ENCODE peak calls at places on chromosomes 16 and 17, in six cellular contexts. One of them, this sample, is unnamed. For H3K27me3, the result is how much of the 10 kb centered on the place peaks cover.

GRCh38 chr16:75014318-75014717 is 15.5 kb downstream of the ZNRF1 start:
- DNase-seq in uterus: no peak
- DNase-seq in CD4-positive, alpha-beta memory T cell: no peak
- DNase-seq in HCT116: no peak
- DNase-seq in ovary: no peak
- DNase-seq in GM12878: no peak
- DNase-seq in this sample: no peak

GRCh38 chr16:1989209-1989825 is 453 bp upstream of the SYNGR3 start:
- DNase-seq in uterus: no peak
- DNase-seq in CD4-positive, alpha-beta memory T cell: no peak
- DNase-seq in HCT116: no peak
- DNase-seq in ovary: no peak
- DNase-seq in GM12878: no peak
- DNase-seq in this sample: no peak

GRCh38 chr16:25018972-25019617 is 3.9 kb upstream of the ARHGAP17 start:
- DNase-seq in uterus: no peak
- DNase-seq in CD4-positive, alpha-beta memory T cell: no peak
- DNase-seq in HCT116: no peak
- DNase-seq in ovary: no peak
- DNase-seq in GM12878: peak
- DNase-seq in this sample: no peak

GRCh38 chr17:4968916-4969550 is 1.4 kb upstream of the SPAG7 start:
- DNase-seq in uterus: peak
- DNase-seq in CD4-positive, alpha-beta memory T cell: no peak
- DNase-seq in HCT116: no peak
- DNase-seq in ovary: peak
- DNase-seq in GM12878: no peak
- DNase-seq in this sample: peak

GRCh38 chr16:84286568-84287220 is 8.0 kb upstream of the WFDC1 start:
- DNase-seq in uterus: peak
- DNase-seq in CD4-positive, alpha-beta memory T cell: no peak
- DNase-seq in HCT116: no peak
- DNase-seq in ovary: peak
- DNase-seq in GM12878: no peak
- DNase-seq in this sample: peak

GRCh38 chr16:22328081-22328725 is 31.0 kb downstream of the POLR3E start:
- DNase-seq in uterus: no peak
- DNase-seq in CD4-positive, alpha-beta memory T cell: no peak
- DNase-seq in HCT116: no peak
- DNase-seq in ovary: no peak
- DNase-seq in GM12878: no peak
- DNase-seq in this sample: no peak

GRCh38 chr16:85036398-85037049 is 8.9 kb downstream of the KIAA0513 start:
- DNase-seq in uterus: no peak
- DNase-seq in CD4-positive, alpha-beta memory T cell: no peak
- DNase-seq in HCT116: no peak
- DNase-seq in ovary: no peak
- DNase-seq in GM12878: no peak
- DNase-seq in this sample: no peak

GRCh38 chr17:56471661-56472060 is 121.8 kb upstream of the NOG start:
- DNase-seq in uterus: no peak
- DNase-seq in CD4-positive, alpha-beta memory T cell: no peak
- DNase-seq in HCT116: no peak
- DNase-seq in ovary: no peak
- DNase-seq in GM12878: no peak
- DNase-seq in this sample: no peak

GRCh38 chr16:63061319-63061718 is 1025.1 kb upstream of the CDH8 start:
- DNase-seq in uterus: no peak
- DNase-seq in CD4-positive, alpha-beta memory T cell: no peak
- DNase-seq in HCT116: no peak
- DNase-seq in ovary: no peak
- DNase-seq in GM12878: no peak
- DNase-seq in this sample: no peak

GRCh38 chr17:51228177-51228576 is 31.7 kb downstream of the MBTD1 start:
- DNase-seq in uterus: no peak
- DNase-seq in CD4-positive, alpha-beta memory T cell: no peak
- DNase-seq in HCT116: no peak
- DNase-seq in ovary: no peak
- DNase-seq in GM12878: no peak
- DNase-seq in this sample: no peak

GRCh38 chr17:1005361-1005946 is 8.5 kb downstream of the TIMM22 start:
- DNase-seq in uterus: peak
- DNase-seq in CD4-positive, alpha-beta memory T cell: no peak
- DNase-seq in HCT116: no peak
- DNase-seq in ovary: peak
- DNase-seq in GM12878: no peak
- DNase-seq in this sample: no peak

GRCh38 chr17:1907818-1908698 is 78.3 kb downstream of the RPA1 start:
- DNase-seq in uterus: no peak
- DNase-seq in CD4-positive, alpha-beta memory T cell: no peak
- DNase-seq in HCT116: no peak
- DNase-seq in ovary: no peak
- DNase-seq in GM12878: no peak
- DNase-seq in this sample: no peak

GRCh38 chr16:58102665-58103427 is 26.3 kb downstream of the CFAP20 start:
- DNase-seq in uterus: no peak
- DNase-seq in CD4-positive, alpha-beta memory T cell: no peak
- DNase-seq in HCT116: no peak
- DNase-seq in ovary: no peak
- DNase-seq in GM12878: no peak
- DNase-seq in this sample: no peak

GRCh38 chr16:68490829-68491575 is 42.7 kb upstream of the SMPD3 start:
- DNase-seq in uterus: no peak
- DNase-seq in CD4-positive, alpha-beta memory T cell: no peak
- DNase-seq in HCT116: peak
- DNase-seq in ovary: no peak
- DNase-seq in GM12878: no peak
- DNase-seq in this sample: no peak

GRCh38 chr16:69561901-69562300 is 3.9 kb upstream of the NFAT5 start:
- DNase-seq in uterus: no peak
- DNase-seq in CD4-positive, alpha-beta memory T cell: no peak
- DNase-seq in HCT116: no peak
- DNase-seq in ovary: no peak
- DNase-seq in GM12878: no peak
- DNase-seq in this sample: no peak

GRCh38 chr17:79188048-79188447 is 113.4 kb downstream of the ENGASE start:
- DNase-seq in uterus: no peak
- DNase-seq in CD4-positive, alpha-beta memory T cell: no peak
- DNase-seq in HCT116: peak
- DNase-seq in ovary: no peak
- DNase-seq in GM12878: no peak
- DNase-seq in this sample: no peak

GRCh38 chr17:32486701-32487459 is at the start of gene CDK5R1:
- DNase-seq in uterus: peak
- DNase-seq in CD4-positive, alpha-beta memory T cell: peak
- DNase-seq in HCT116: no peak
- DNase-seq in ovary: peak
- DNase-seq in GM12878: no peak
- DNase-seq in this sample: no peak

GRCh38 chr16:10868562-10869469 is 8.2 kb upstream of the CIITA start:
- DNase-seq in uterus: no peak
- DNase-seq in CD4-positive, alpha-beta memory T cell: no peak
- DNase-seq in HCT116: no peak
- DNase-seq in ovary: no peak
- DNase-seq in GM12878: no peak
- DNase-seq in this sample: no peak

GRCh38 chr17:12512712-12513355 is 152.9 kb upstream of the MYOCD start:
- DNase-seq in uterus: no peak
- DNase-seq in CD4-positive, alpha-beta memory T cell: no peak
- DNase-seq in HCT116: no peak
- DNase-seq in ovary: no peak
- DNase-seq in GM12878: no peak
- DNase-seq in this sample: no peak

GRCh38 chr16:28309811-28310311 is 17.5 kb downstream of the SBK1 start:
- DNase-seq in uterus: no peak
- DNase-seq in CD4-positive, alpha-beta memory T cell: peak
- DNase-seq in HCT116: no peak
- DNase-seq in ovary: no peak
- DNase-seq in GM12878: no peak
- DNase-seq in this sample: no peak

GRCh38 chr17:80870401-80870800 is 121.2 kb upstream of the CHMP6 start:
- DNase-seq in uterus: no peak
- DNase-seq in CD4-positive, alpha-beta memory T cell: no peak
- DNase-seq in HCT116: no peak
- DNase-seq in ovary: no peak
- DNase-seq in GM12878: no peak
- DNase-seq in this sample: no peak

GRCh38 chr17:40015005-40015997 is at the start of gene CSF3:
- DNase-seq in uterus: peak
- DNase-seq in CD4-positive, alpha-beta memory T cell: no peak
- DNase-seq in HCT116: no peak
- DNase-seq in ovary: peak
- DNase-seq in GM12878: no peak
- DNase-seq in this sample: no peak

GRCh38 chr17:30405161-30405560 is 26.4 kb downstream of the CPD start:
- DNase-seq in uterus: no peak
- DNase-seq in CD4-positive, alpha-beta memory T cell: no peak
- DNase-seq in HCT116: peak
- DNase-seq in ovary: no peak
- DNase-seq in GM12878: no peak
- DNase-seq in this sample: no peak

GRCh38 chr16:83143788-83144187 is 517.0 kb downstream of the CDH13 start:
- DNase-seq in uterus: no peak
- DNase-seq in CD4-positive, alpha-beta memory T cell: no peak
- DNase-seq in HCT116: no peak
- DNase-seq in ovary: no peak
- DNase-seq in GM12878: no peak
- DNase-seq in this sample: peak

GRCh38 chr17:78966123-78966813 is 13.5 kb downstream of the LGALS3BP start:
- DNase-seq in uterus: peak
- DNase-seq in CD4-positive, alpha-beta memory T cell: no peak
- DNase-seq in HCT116: no peak
- DNase-seq in ovary: peak
- DNase-seq in GM12878: no peak
- DNase-seq in this sample: no peak

GRCh38 chr16:79587897-79588296 is 12.6 kb downstream of the MAF start:
- DNase-seq in uterus: no peak
- DNase-seq in CD4-positive, alpha-beta memory T cell: no peak
- DNase-seq in HCT116: no peak
- DNase-seq in ovary: no peak
- DNase-seq in GM12878: no peak
- DNase-seq in this sample: no peak

GRCh38 chr17:64599187-64599676 is 62.9 kb downstream of the SMURF2 start:
- DNase-seq in uterus: no peak
- DNase-seq in CD4-positive, alpha-beta memory T cell: peak
- DNase-seq in HCT116: no peak
- DNase-seq in ovary: no peak
- DNase-seq in GM12878: no peak
- DNase-seq in this sample: no peak

GRCh38 chr16:56715128-56715527 is 14.8 kb upstream of the NUP93 start:
- DNase-seq in uterus: no peak
- DNase-seq in CD4-positive, alpha-beta memory T cell: no peak
- DNase-seq in HCT116: no peak
- DNase-seq in ovary: no peak
- DNase-seq in GM12878: no peak
- DNase-seq in this sample: no peak

GRCh38 chr17:34570491-34570890 is 8.9 kb upstream of the TMEM132E start:
- DNase-seq in uterus: no peak
- DNase-seq in CD4-positive, alpha-beta memory T cell: no peak
- DNase-seq in HCT116: no peak
- DNase-seq in ovary: no peak
- DNase-seq in GM12878: no peak
- DNase-seq in this sample: no peak

GRCh38 chr17:43674394-43674793 is 12.7 kb upstream of the MEOX1 start:
- DNase-seq in uterus: no peak
- DNase-seq in CD4-positive, alpha-beta memory T cell: no peak
- DNase-seq in HCT116: no peak
- DNase-seq in ovary: no peak
- DNase-seq in GM12878: no peak
- DNase-seq in this sample: no peak

GRCh38 chr17:59972778-59973177 is 8.2 kb upstream of the RNFT1 start:
- DNase-seq in uterus: no peak
- DNase-seq in CD4-positive, alpha-beta memory T cell: no peak
- DNase-seq in HCT116: no peak
- DNase-seq in ovary: no peak
- DNase-seq in GM12878: no peak
- DNase-seq in this sample: no peak

DNA sequence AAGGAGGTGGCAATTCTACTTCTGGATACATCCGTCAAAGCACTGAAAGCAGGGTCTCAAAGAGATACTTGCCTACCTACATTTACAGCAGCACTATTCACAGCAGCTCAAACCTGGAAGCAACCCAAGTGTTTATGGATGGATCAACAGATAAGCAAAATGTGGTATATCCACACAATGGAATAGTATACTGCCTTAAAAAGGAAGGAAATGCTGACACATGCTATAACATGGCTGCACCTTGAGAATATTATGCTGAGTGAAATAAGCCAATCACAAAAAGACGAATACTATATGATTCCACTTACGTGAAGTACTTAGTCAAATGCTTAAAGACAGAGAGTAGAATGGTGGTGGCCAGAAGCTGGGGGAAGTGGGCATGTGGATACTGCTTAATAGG is 336.2 kb downstream of the SLC39A11 start:
- DNase-seq in uterus: no peak
- DNase-seq in CD4-positive, alpha-beta memory T cell: no peak
- DNase-seq in HCT116: no peak
- DNase-seq in ovary: no peak
- DNase-seq in GM12878: no peak
- DNase-seq in this sample: no peak
- H3K27ac ChIP-seq in uterus: no peak
- H3K27ac ChIP-seq in CD4-positive, alpha-beta memory T cell: no peak
- H3K27ac ChIP-seq in HCT116: no peak
- H3K27ac ChIP-seq in ovary: no peak
- H3K27ac ChIP-seq in GM12878: no peak
- H3K27ac ChIP-seq in this sample: no peak

GRCh38 chr17:46976626-46977270 is 2.3 kb downstream of the RPRML start:
- DNase-seq in uterus: no peak
- DNase-seq in CD4-positive, alpha-beta memory T cell: no peak
- DNase-seq in HCT116: no peak
- DNase-seq in ovary: no peak
- DNase-seq in GM12878: no peak
- DNase-seq in this sample: no peak
- H3K27me3 ChIP-seq in uterus: under half
- H3K27me3 ChIP-seq in CD4-positive, alpha-beta memory T cell: under half
- H3K27me3 ChIP-seq in HCT116: under half
- H3K27me3 ChIP-seq in ovary: under half
- H3K27me3 ChIP-seq in GM12878: under half
- H3K27me3 ChIP-seq in this sample: under half

GRCh38 chr17:17841620-17842025 is 4.8 kb upstream of the SREBF1 start:
- DNase-seq in uterus: no peak
- DNase-seq in CD4-positive, alpha-beta memory T cell: no peak
- DNase-seq in HCT116: no peak
- DNase-seq in ovary: peak
- DNase-seq in GM12878: no peak
- DNase-seq in this sample: no peak
- H3K4me3 ChIP-seq in uterus: no peak
- H3K4me3 ChIP-seq in CD4-positive, alpha-beta memory T cell: no peak
- H3K4me3 ChIP-seq in HCT116: no peak
- H3K4me3 ChIP-seq in ovary: no peak
- H3K4me3 ChIP-seq in GM12878: no peak
- H3K4me3 ChIP-seq in this sample: no peak

DNA sequence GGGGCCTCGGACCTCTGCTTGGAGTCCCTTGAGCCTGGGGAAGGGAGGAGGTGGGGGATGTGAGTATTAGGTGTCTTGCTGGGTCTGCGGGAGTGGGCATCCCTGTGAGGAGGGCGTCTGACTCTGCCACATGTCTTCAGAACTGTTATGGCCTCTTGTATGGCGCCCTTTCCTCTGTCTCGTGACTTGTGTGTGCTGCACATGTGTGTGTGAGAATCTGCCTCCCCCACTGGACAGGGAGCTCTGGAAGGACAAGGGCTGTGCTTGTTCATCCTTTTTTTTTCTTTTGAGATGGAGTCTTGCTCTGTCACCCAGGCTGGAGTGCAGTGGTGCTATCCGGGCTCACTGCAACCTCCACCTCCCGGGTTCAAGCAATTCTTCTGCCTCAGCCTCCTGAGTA is 33.4 kb downstream of the ARHGAP23 start:
- DNase-seq in uterus: no peak
- DNase-seq in CD4-positive, alpha-beta memory T cell: no peak
- DNase-seq in HCT116: no peak
- DNase-seq in ovary: no peak
- DNase-seq in GM12878: no peak
- DNase-seq in this sample: no peak
- H3K27ac ChIP-seq in uterus: no peak
- H3K27ac ChIP-seq in CD4-positive, alpha-beta memory T cell: no peak
- H3K27ac ChIP-seq in HCT116: no peak
- H3K27ac ChIP-seq in ovary: no peak
- H3K27ac ChIP-seq in GM12878: no peak
- H3K27ac ChIP-seq in this sample: peak